ENCODE peak calls at places on chromosomes 6 and 20, in seven cellular contexts. A is lung microvascular endothelial cell; X is progenitor cell of endocrine pancreas; O is OCI-LY7; P is AG04449; C is stimulated activated CD4-positive, alpha-beta T cell treated with anti-CD3 and anti-CD28 coated beads, Interleukin-12 subunit alpha, Interleukin-12 subunit beta, amount 100 ng/mL, for 48 hours; K is HTR-8/SVneo. B is an unnamed sample.
A peak's percentile ranks its signal among the peaks of the same experiment; 100 is the strongest.

GRCh38 chr6:81228912-81229540 is 523.5 kb downstream of the TENT5A start:
- DNase-seq in P (peak; percentile 36), K (no peak), X (no peak), C (no peak), A (no peak), O (no peak), B (no peak)

GRCh38 chr6:156599367-156599766 is 177.8 kb upstream of the ARID1B start:
- DNase-seq in C (no peak), O (no peak), A (no peak), X (no peak), K (no peak), P (no peak), B (no peak)

GRCh38 chr20:19448632-19449031 is 236.2 kb downstream of the SLC24A3 start:
- DNase-seq in O (no peak), A (no peak), C (no peak), K (no peak), X (no peak), P (no peak), B (no peak)

GRCh38 chr6:43746071-43746470 is 23.9 kb upstream of the VEGFA start:
- DNase-seq in K (no peak), P (no peak), X (no peak), A (no peak), O (no peak), C (no peak), B (no peak)

GRCh38 chr6:132063204-132063603 is 112.0 kb upstream of the CCN2 start:
- DNase-seq in C (no peak), A (peak; percentile 95), K (no peak), O (no peak), X (no peak), P (peak; percentile 87), B (no peak)

GRCh38 chr6:148021715-148022114 is 320.9 kb upstream of the SASH1 start:
- DNase-seq in O (no peak), P (no peak), K (no peak), X (no peak), A (peak; percentile 72), C (no peak), B (no peak)

GRCh38 chr6:168756009-168756634 is 315.1 kb downstream of the SMOC2 start:
- DNase-seq in C (no peak), A (no peak), K (no peak), X (no peak), P (no peak), O (no peak), B (no peak)

GRCh38 chr20:29878281-29878741 is 1379.2 kb upstream of the DEFB115 start:
- DNase-seq in X (no peak), P (no peak), C (no peak), O (no peak), A (no peak), K (no peak), B (no peak)

GRCh38 chr6:134911532-134911931 is 38.4 kb downstream of the ALDH8A1 start:
- DNase-seq in O (no peak), K (peak; percentile 53), A (peak; percentile 35), C (no peak), P (peak; percentile 53), X (no peak), B (no peak)

GRCh38 chr6:56659721-56660373 is 17.2 kb upstream of the DST start:
- DNase-seq in O (no peak), A (no peak), P (no peak), X (no peak), C (no peak), K (no peak), B (no peak)

GRCh38 chr6:42845327-42845694 is 34.1 kb upstream of the RPL7L1 start:
- DNase-seq in O (no peak), K (no peak), P (no peak), A (no peak), C (no peak), X (no peak), B (no peak)

GRCh38 chr6:5866547-5867051 is 140.1 kb downstream of the NRN1 start:
- DNase-seq in P (peak; percentile 40), A (peak; percentile 67), X (no peak), C (peak; percentile 14), O (peak; percentile 11), K (peak; percentile 10), B (no peak)

GRCh38 chr20:8133816-8134451 is 1.9 kb downstream of the PLCB1 start:
- DNase-seq in K (no peak), O (no peak), P (no peak), X (no peak), C (no peak), A (peak; percentile 77), B (no peak)

B was measured in NAMALWA.